ENCODE peak calls at places on chromosomes 11 and 22, in six cellular contexts. F is T follicular helper cell; R is GM12891; Q is stimulated activated CD4-positive, alpha-beta T cell treated with anti-CD3 and anti-CD28 coated beads, Interleukin-12 subunit alpha, Interleukin-12 subunit beta, amount 100 ng/mL, for 4 hours; Z is left ventricle myocardium inferior; O is DMS153. S is an unnamed sample.

GRCh38 chr11:80727315-80727714 is 1286.5 kb upstream of the TENM4 start:
- DNase-seq in Z (no peak), R (no peak), F (no peak), Q (no peak), O (no peak), S (no peak)

GRCh38 chr11:13135385-13136271 is 126.5 kb downstream of the RASSF10 start:
- DNase-seq in Z (no peak), Q (no peak), R (no peak), F (no peak), O (peak), S (no peak)

GRCh38 chr11:12139144-12139881 is 28.9 kb downstream of the MICAL2 start:
- DNase-seq in Q (no peak), O (no peak), F (no peak), Z (no peak), R (no peak), S (no peak)

GRCh38 chr11:104549019-104549418 is 349.2 kb downstream of the CASP12 start:
- DNase-seq in O (no peak), R (no peak), Q (no peak), Z (no peak), F (no peak), S (no peak)

GRCh38 chr11:86769219-86769618 is 31.1 kb upstream of the PRSS23 start:
- DNase-seq in Z (no peak), O (no peak), Q (no peak), R (no peak), F (no peak), S (no peak)

GRCh38 chr22:43616645-43617044 is 195.5 kb downstream of the EFCAB6 start:
- DNase-seq in R (no peak), O (peak), Z (no peak), Q (no peak), F (no peak), S (no peak)

GRCh38 chr22:24985824-24986214 is 33.3 kb downstream of the KIAA1671 start:
- DNase-seq in R (no peak), O (no peak), Z (no peak), F (no peak), Q (no peak), S (no peak)

GRCh38 chr11:19466314-19466713 is 225.6 kb upstream of the E2F8 start:
- DNase-seq in Q (no peak), F (no peak), R (no peak), O (no peak), Z (no peak), S (no peak)

GRCh38 chr22:46696225-46696518 is 41.9 kb downstream of the CERK start:
- DNase-seq in Z (no peak), R (no peak), F (no peak), Q (no peak), O (no peak), S (no peak)

GRCh38 chr11:85627332-85627997 is at the start of gene DLG2:
- DNase-seq in Q (no peak), F (no peak), R (no peak), O (no peak), Z (no peak), S (no peak)

GRCh38 chr11:117839234-117839882 is 14.8 kb upstream of the FXYD2 start:
- DNase-seq in R (no peak), Q (no peak), F (no peak), O (no peak), Z (no peak), S (no peak)

GRCh38 chr11:13955971-13956421 is 6.5 kb upstream of the SPON1 start:
- DNase-seq in F (peak), O (no peak), R (no peak), Q (peak), Z (peak), S (peak)

GRCh38 chr22:26956346-26956745 is 299.0 kb downstream of the MIAT start:
- DNase-seq in Z (no peak), O (peak), R (no peak), Q (no peak), F (no peak), S (peak)

GRCh38 chr22:30246962-30247376 is 410 bp upstream of the LIF start:
- DNase-seq in R (no peak), F (no peak), Q (peak), Z (no peak), O (no peak), S (no peak)

GRCh38 chr11:107567739-107568335 is 2.3 kb upstream of the ALKBH8 start:
- DNase-seq in O (no peak), Z (no peak), F (no peak), Q (no peak), R (no peak), S (no peak)

GRCh38 chr11:107623183-107623582 is 32.2 kb downstream of the ELMOD1 start:
- DNase-seq in O (no peak), Q (no peak), R (no peak), F (no peak), Z (no peak), S (no peak)

GRCh38 chr11:14179126-14179820 is 179.7 kb downstream of the RRAS2 start:
- DNase-seq in Q (no peak), F (no peak), R (no peak), O (no peak), Z (no peak), S (no peak)

GRCh38 chr11:77999446-77999845 is 5.0 kb upstream of the INTS4 start:
- DNase-seq in Q (no peak), Z (no peak), F (no peak), O (no peak), R (no peak), S (no peak)

GRCh38 chr11:124768914-124769313 is 6.8 kb upstream of the ESAM start:
- DNase-seq in O (no peak), R (no peak), Q (no peak), F (no peak), Z (no peak), S (no peak)

GRCh38 chr11:2862950-2863618 is 22.5 kb downstream of the CDKN1C start:
- DNase-seq in Q (no peak), R (no peak), Z (peak), O (no peak), F (no peak), S (no peak)

GRCh38 chr11:71116435-71117040 is 135.8 kb downstream of the SHANK2 start:
- DNase-seq in F (no peak), Z (no peak), O (no peak), R (no peak), Q (no peak), S (no peak)

GRCh38 chr11:130237282-130238006 is 77.3 kb downstream of the ZBTB44 start:
- DNase-seq in R (no peak), Q (no peak), F (no peak), Z (no peak), O (no peak), S (no peak)

GRCh38 chr11:396948-397548 is 3.0 kb downstream of the PKP3 start:
- DNase-seq in Q (no peak), O (no peak), R (peak), F (no peak), Z (peak), S (peak)